ENCODE peak calls at places on chromosomes 2 and 18, in nine cellular contexts. One of them, this sample, is unnamed.

GRCh38 chr2:70069049-70069448 is 18.2 kb upstream of the PCBP1 start:
- DNase-seq in OCI-LY7: no peak
- DNase-seq in suprapubic skin: no peak
- DNase-seq in psoas muscle: no peak
- DNase-seq in substantia nigra: no peak
- DNase-seq in GM23338: no peak
- DNase-seq in tibial nerve: no peak
- DNase-seq in CD4-positive, alpha-beta memory T cell: peak
- DNase-seq in CD8-positive, alpha-beta T cell: peak
- DNase-seq in this sample: peak

GRCh38 chr2:147649288-147649687 is 195.5 kb upstream of the ACVR2A start:
- DNase-seq in tibial nerve: no peak
- DNase-seq in CD4-positive, alpha-beta memory T cell: no peak
- DNase-seq in OCI-LY7: no peak
- DNase-seq in CD8-positive, alpha-beta T cell: no peak
- DNase-seq in substantia nigra: no peak
- DNase-seq in psoas muscle: no peak
- DNase-seq in suprapubic skin: no peak
- DNase-seq in GM23338: no peak
- DNase-seq in this sample: no peak

GRCh38 chr18:57898506-57899124 is 95.5 kb upstream of the ATP8B1 start:
- DNase-seq in psoas muscle: no peak
- DNase-seq in GM23338: no peak
- DNase-seq in OCI-LY7: no peak
- DNase-seq in tibial nerve: peak
- DNase-seq in CD4-positive, alpha-beta memory T cell: no peak
- DNase-seq in CD8-positive, alpha-beta T cell: no peak
- DNase-seq in suprapubic skin: no peak
- DNase-seq in substantia nigra: no peak
- DNase-seq in this sample: no peak

GRCh38 chr2:172137109-172137508 is 34.4 kb upstream of the DLX2 start:
- DNase-seq in suprapubic skin: no peak
- DNase-seq in CD8-positive, alpha-beta T cell: no peak
- DNase-seq in substantia nigra: no peak
- DNase-seq in psoas muscle: no peak
- DNase-seq in tibial nerve: no peak
- DNase-seq in CD4-positive, alpha-beta memory T cell: no peak
- DNase-seq in GM23338: no peak
- DNase-seq in OCI-LY7: no peak
- DNase-seq in this sample: no peak

GRCh38 chr2:10826625-10827024 is 14.0 kb upstream of the PDIA6 start:
- DNase-seq in OCI-LY7: no peak
- DNase-seq in tibial nerve: no peak
- DNase-seq in CD8-positive, alpha-beta T cell: no peak
- DNase-seq in substantia nigra: no peak
- DNase-seq in CD4-positive, alpha-beta memory T cell: no peak
- DNase-seq in GM23338: no peak
- DNase-seq in psoas muscle: no peak
- DNase-seq in suprapubic skin: no peak
- DNase-seq in this sample: no peak

GRCh38 chr2:19419211-19419880 is 60.9 kb upstream of the OSR1 start:
- DNase-seq in GM23338: no peak
- DNase-seq in CD8-positive, alpha-beta T cell: no peak
- DNase-seq in CD4-positive, alpha-beta memory T cell: no peak
- DNase-seq in suprapubic skin: no peak
- DNase-seq in OCI-LY7: no peak
- DNase-seq in substantia nigra: no peak
- DNase-seq in tibial nerve: no peak
- DNase-seq in psoas muscle: no peak
- DNase-seq in this sample: no peak

GRCh38 chr2:203019142-203019541 is 4.5 kb downstream of the NBEAL1 start:
- DNase-seq in CD4-positive, alpha-beta memory T cell: no peak
- DNase-seq in suprapubic skin: no peak
- DNase-seq in psoas muscle: no peak
- DNase-seq in OCI-LY7: no peak
- DNase-seq in tibial nerve: no peak
- DNase-seq in CD8-positive, alpha-beta T cell: no peak
- DNase-seq in GM23338: no peak
- DNase-seq in substantia nigra: no peak
- DNase-seq in this sample: no peak

GRCh38 chr2:86492057-86492456 is 50.9 kb downstream of the KDM3A start:
- DNase-seq in substantia nigra: no peak
- DNase-seq in tibial nerve: no peak
- DNase-seq in CD4-positive, alpha-beta memory T cell: no peak
- DNase-seq in CD8-positive, alpha-beta T cell: no peak
- DNase-seq in psoas muscle: no peak
- DNase-seq in suprapubic skin: no peak
- DNase-seq in GM23338: no peak
- DNase-seq in OCI-LY7: no peak
- DNase-seq in this sample: peak

GRCh38 chr2:76849086-76849485 is 673.1 kb downstream of the LRRTM4 start:
- DNase-seq in psoas muscle: no peak
- DNase-seq in CD4-positive, alpha-beta memory T cell: no peak
- DNase-seq in substantia nigra: no peak
- DNase-seq in CD8-positive, alpha-beta T cell: no peak
- DNase-seq in suprapubic skin: no peak
- DNase-seq in OCI-LY7: no peak
- DNase-seq in GM23338: no peak
- DNase-seq in tibial nerve: no peak
- DNase-seq in this sample: no peak

GRCh38 chr2:3192920-3193319 is 184.7 kb downstream of the EIPR1 start:
- DNase-seq in OCI-LY7: no peak
- DNase-seq in CD4-positive, alpha-beta memory T cell: no peak
- DNase-seq in CD8-positive, alpha-beta T cell: no peak
- DNase-seq in tibial nerve: no peak
- DNase-seq in suprapubic skin: no peak
- DNase-seq in psoas muscle: peak
- DNase-seq in substantia nigra: no peak
- DNase-seq in GM23338: no peak
- DNase-seq in this sample: no peak

GRCh38 chr2:201194097-201194496 is 11.2 kb downstream of the CASP10 start:
- DNase-seq in CD4-positive, alpha-beta memory T cell: peak
- DNase-seq in GM23338: no peak
- DNase-seq in tibial nerve: no peak
- DNase-seq in substantia nigra: no peak
- DNase-seq in psoas muscle: no peak
- DNase-seq in OCI-LY7: peak
- DNase-seq in suprapubic skin: no peak
- DNase-seq in CD8-positive, alpha-beta T cell: no peak
- DNase-seq in this sample: peak
- H3K27ac ChIP-seq in CD4-positive, alpha-beta memory T cell: peak
- H3K27ac ChIP-seq in GM23338: no peak
- H3K27ac ChIP-seq in tibial nerve: no peak
- H3K27ac ChIP-seq in substantia nigra: no peak
- H3K27ac ChIP-seq in psoas muscle: no peak
- H3K27ac ChIP-seq in OCI-LY7: no peak
- H3K27ac ChIP-seq in suprapubic skin: no peak
- H3K27ac ChIP-seq in CD8-positive, alpha-beta T cell: peak
- H3K27ac ChIP-seq in this sample: no peak

DNA sequence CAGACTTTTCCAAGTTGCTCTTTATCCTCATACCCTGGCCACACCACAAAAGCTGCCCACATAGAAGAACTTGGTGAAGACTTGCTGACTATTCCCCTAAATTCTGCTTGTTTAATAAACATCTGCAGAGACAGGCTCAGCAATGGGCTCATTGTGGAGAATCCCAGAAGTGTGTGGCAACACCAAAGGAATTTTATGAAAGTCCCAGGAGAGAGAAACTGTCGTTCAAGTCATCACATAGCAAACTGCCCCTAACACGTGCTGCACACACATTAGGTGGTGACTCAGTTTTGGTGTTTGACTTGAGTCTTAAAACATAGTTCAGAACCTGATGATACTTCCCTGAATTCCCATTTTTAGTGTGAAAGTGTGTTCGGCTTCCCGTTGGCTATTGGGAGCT is 38.6 kb downstream of the CYP1B1 start:
- DNase-seq in CD8-positive, alpha-beta T cell: no peak
- DNase-seq in CD4-positive, alpha-beta memory T cell: no peak
- DNase-seq in substantia nigra: no peak
- DNase-seq in tibial nerve: no peak
- DNase-seq in OCI-LY7: no peak
- DNase-seq in suprapubic skin: no peak
- DNase-seq in GM23338: no peak
- DNase-seq in psoas muscle: no peak
- DNase-seq in this sample: no peak
- H3K27ac ChIP-seq in CD8-positive, alpha-beta T cell: no peak
- H3K27ac ChIP-seq in CD4-positive, alpha-beta memory T cell: no peak
- H3K27ac ChIP-seq in substantia nigra: no peak
- H3K27ac ChIP-seq in tibial nerve: peak
- H3K27ac ChIP-seq in OCI-LY7: no peak
- H3K27ac ChIP-seq in suprapubic skin: peak
- H3K27ac ChIP-seq in GM23338: no peak
- H3K27ac ChIP-seq in psoas muscle: no peak
- H3K27ac ChIP-seq in this sample: no peak

GRCh38 chr2:238596571-238597551 is 170.1 kb downstream of the ASB1 start:
- DNase-seq in OCI-LY7: no peak
- DNase-seq in substantia nigra: no peak
- DNase-seq in CD8-positive, alpha-beta T cell: no peak
- DNase-seq in suprapubic skin: no peak
- DNase-seq in CD4-positive, alpha-beta memory T cell: no peak
- DNase-seq in GM23338: no peak
- DNase-seq in tibial nerve: peak
- DNase-seq in psoas muscle: peak
- DNase-seq in this sample: no peak

GRCh38 chr2:238595750-238596570 is 169.2 kb downstream of the ASB1 start:
- DNase-seq in suprapubic skin: no peak
- DNase-seq in CD4-positive, alpha-beta memory T cell: no peak
- DNase-seq in CD8-positive, alpha-beta T cell: no peak
- DNase-seq in psoas muscle: no peak
- DNase-seq in OCI-LY7: no peak
- DNase-seq in GM23338: no peak
- DNase-seq in substantia nigra: no peak
- DNase-seq in tibial nerve: no peak
- DNase-seq in this sample: no peak

GRCh38 chr2:238598802-238599530 is 172.2 kb downstream of the ASB1 start:
- DNase-seq in CD8-positive, alpha-beta T cell: no peak
- DNase-seq in psoas muscle: no peak
- DNase-seq in tibial nerve: no peak
- DNase-seq in GM23338: no peak
- DNase-seq in CD4-positive, alpha-beta memory T cell: no peak
- DNase-seq in suprapubic skin: no peak
- DNase-seq in OCI-LY7: no peak
- DNase-seq in substantia nigra: no peak
- DNase-seq in this sample: no peak

GRCh38 chr2:238599549-238600505 is 173.1 kb downstream of the ASB1 start:
- DNase-seq in suprapubic skin: no peak
- DNase-seq in psoas muscle: no peak
- DNase-seq in CD4-positive, alpha-beta memory T cell: no peak
- DNase-seq in substantia nigra: no peak
- DNase-seq in tibial nerve: no peak
- DNase-seq in GM23338: no peak
- DNase-seq in CD8-positive, alpha-beta T cell: no peak
- DNase-seq in OCI-LY7: no peak
- DNase-seq in this sample: no peak

GRCh38 chr2:238597638-238598528 is 171.2 kb downstream of the ASB1 start:
- DNase-seq in tibial nerve: no peak
- DNase-seq in substantia nigra: no peak
- DNase-seq in suprapubic skin: no peak
- DNase-seq in OCI-LY7: no peak
- DNase-seq in CD8-positive, alpha-beta T cell: no peak
- DNase-seq in psoas muscle: no peak
- DNase-seq in GM23338: no peak
- DNase-seq in CD4-positive, alpha-beta memory T cell: no peak
- DNase-seq in this sample: no peak
- H3K27ac ChIP-seq in tibial nerve: peak
- H3K27ac ChIP-seq in substantia nigra: no peak
- H3K27ac ChIP-seq in suprapubic skin: peak
- H3K27ac ChIP-seq in OCI-LY7: no peak
- H3K27ac ChIP-seq in CD8-positive, alpha-beta T cell: no peak
- H3K27ac ChIP-seq in psoas muscle: peak
- H3K27ac ChIP-seq in GM23338: no peak
- H3K27ac ChIP-seq in CD4-positive, alpha-beta memory T cell: no peak
- H3K27ac ChIP-seq in this sample: no peak

GRCh38 chr2:241141214-241141770 is 8.0 kb downstream of the PASK start:
- DNase-seq in tibial nerve: no peak
- DNase-seq in substantia nigra: no peak
- DNase-seq in psoas muscle: no peak
- DNase-seq in suprapubic skin: no peak
- DNase-seq in OCI-LY7: no peak
- DNase-seq in CD8-positive, alpha-beta T cell: no peak
- DNase-seq in GM23338: no peak
- DNase-seq in CD4-positive, alpha-beta memory T cell: no peak
- DNase-seq in this sample: no peak

GRCh38 chr2:241137276-241138190 is 11.7 kb downstream of the PASK start:
- DNase-seq in psoas muscle: no peak
- DNase-seq in CD8-positive, alpha-beta T cell: no peak
- DNase-seq in OCI-LY7: no peak
- DNase-seq in substantia nigra: no peak
- DNase-seq in GM23338: no peak
- DNase-seq in suprapubic skin: no peak
- DNase-seq in tibial nerve: no peak
- DNase-seq in CD4-positive, alpha-beta memory T cell: no peak
- DNase-seq in this sample: no peak

GRCh38 chr2:241140445-241140840 is 8.8 kb downstream of the PASK start:
- DNase-seq in CD4-positive, alpha-beta memory T cell: no peak
- DNase-seq in GM23338: no peak
- DNase-seq in tibial nerve: no peak
- DNase-seq in suprapubic skin: no peak
- DNase-seq in OCI-LY7: no peak
- DNase-seq in psoas muscle: no peak
- DNase-seq in CD8-positive, alpha-beta T cell: no peak
- DNase-seq in substantia nigra: no peak
- DNase-seq in this sample: no peak

GRCh38 chr2:241138471-241138870 is 10.8 kb downstream of the PASK start:
- DNase-seq in OCI-LY7: no peak
- DNase-seq in CD4-positive, alpha-beta memory T cell: no peak
- DNase-seq in psoas muscle: no peak
- DNase-seq in substantia nigra: no peak
- DNase-seq in GM23338: no peak
- DNase-seq in suprapubic skin: peak
- DNase-seq in tibial nerve: no peak
- DNase-seq in CD8-positive, alpha-beta T cell: no peak
- DNase-seq in this sample: no peak

DNA sequence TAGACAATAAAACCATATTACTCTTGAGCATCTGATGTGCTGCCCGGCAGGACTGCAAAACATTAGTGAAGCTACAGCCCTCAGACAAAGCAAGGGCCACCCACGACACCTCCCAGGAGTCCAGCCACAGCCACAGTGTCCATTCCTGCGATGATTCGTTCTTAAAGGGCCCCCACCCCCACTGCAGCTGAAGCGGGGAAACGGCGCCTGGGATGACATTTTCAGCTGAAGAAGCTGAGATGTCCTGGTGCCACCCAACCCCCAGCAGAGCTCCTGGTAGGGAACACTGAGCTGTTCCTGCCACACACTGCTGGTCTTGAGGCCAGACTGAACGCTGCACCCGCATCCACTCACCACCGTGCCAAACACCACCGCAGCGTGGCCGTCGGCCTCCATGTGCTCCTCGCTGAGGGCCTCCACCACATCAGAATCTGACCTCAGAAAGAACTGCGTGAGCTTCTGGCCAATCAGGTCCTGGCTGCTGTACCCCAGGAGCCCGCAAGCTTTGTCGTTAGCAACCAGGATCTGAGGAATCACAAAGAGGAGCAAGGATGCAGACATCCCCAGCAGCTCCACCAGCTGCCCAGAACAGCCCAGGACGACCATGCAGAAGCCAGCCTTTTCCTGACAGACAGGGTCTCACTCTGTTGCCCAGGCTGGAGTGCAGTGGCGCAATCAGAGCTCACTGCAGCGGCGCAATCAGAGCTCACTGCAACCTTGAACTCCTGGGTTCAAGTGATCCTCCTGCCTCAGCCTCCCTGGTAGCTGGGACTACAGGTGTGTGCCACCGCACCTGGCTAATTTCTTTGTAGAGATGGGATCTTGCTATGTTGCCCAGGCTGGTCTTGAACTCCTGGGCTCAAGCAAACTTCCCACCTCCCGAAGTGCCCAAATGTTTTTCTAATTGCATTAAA is 9.5 kb downstream of the PASK start:
- DNase-seq in CD8-positive, alpha-beta T cell: no peak
- DNase-seq in suprapubic skin: no peak
- DNase-seq in OCI-LY7: no peak
- DNase-seq in CD4-positive, alpha-beta memory T cell: no peak
- DNase-seq in tibial nerve: no peak
- DNase-seq in GM23338: no peak
- DNase-seq in substantia nigra: no peak
- DNase-seq in psoas muscle: no peak
- DNase-seq in this sample: no peak
- H3K27ac ChIP-seq in CD8-positive, alpha-beta T cell: no peak
- H3K27ac ChIP-seq in suprapubic skin: no peak
- H3K27ac ChIP-seq in OCI-LY7: no peak
- H3K27ac ChIP-seq in CD4-positive, alpha-beta memory T cell: no peak
- H3K27ac ChIP-seq in tibial nerve: no peak
- H3K27ac ChIP-seq in GM23338: no peak
- H3K27ac ChIP-seq in substantia nigra: no peak
- H3K27ac ChIP-seq in psoas muscle: no peak
- H3K27ac ChIP-seq in this sample: no peak